ENCODE peak calls at places on chromosome 2, in seven cellular contexts. One of them, this sample, is unnamed.

GRCh38 chr2:159612255-159612901 is 4.0 kb downstream of the BAZ2B start:
- DNase-seq in AML-193: no peak
- DNase-seq in heart left ventricle: no peak
- DNase-seq in Calu3: no peak
- DNase-seq in B cell: no peak
- DNase-seq in activated naive CD4-positive, alpha-beta T cell: no peak
- DNase-seq in AG04450: no peak
- DNase-seq in this sample: no peak

GRCh38 chr2:217289909-217290283 is 430.0 kb upstream of the TNP1 start:
- DNase-seq in Calu3: no peak
- DNase-seq in AML-193: no peak
- DNase-seq in activated naive CD4-positive, alpha-beta T cell: no peak
- DNase-seq in heart left ventricle: no peak
- DNase-seq in B cell: no peak
- DNase-seq in AG04450: no peak
- DNase-seq in this sample: no peak

GRCh38 chr2:217142649-217143266 is 282.9 kb upstream of the TNP1 start:
- DNase-seq in B cell: no peak
- DNase-seq in heart left ventricle: no peak
- DNase-seq in AG04450: no peak
- DNase-seq in AML-193: peak
- DNase-seq in activated naive CD4-positive, alpha-beta T cell: no peak
- DNase-seq in Calu3: peak
- DNase-seq in this sample: no peak

GRCh38 chr2:219688560-219689445 is 61.4 kb downstream of the SLC4A3 start:
- DNase-seq in AML-193: no peak
- DNase-seq in activated naive CD4-positive, alpha-beta T cell: no peak
- DNase-seq in Calu3: peak
- DNase-seq in heart left ventricle: no peak
- DNase-seq in AG04450: no peak
- DNase-seq in B cell: no peak
- DNase-seq in this sample: peak

GRCh38 chr2:71888741-71889445 is 258.8 kb downstream of the CYP26B1 start:
- DNase-seq in Calu3: no peak
- DNase-seq in heart left ventricle: no peak
- DNase-seq in AML-193: no peak
- DNase-seq in activated naive CD4-positive, alpha-beta T cell: no peak
- DNase-seq in B cell: no peak
- DNase-seq in AG04450: no peak
- DNase-seq in this sample: no peak

GRCh38 chr2:54709341-54709809 is 14.1 kb upstream of the EML6 start:
- DNase-seq in B cell: peak
- DNase-seq in AG04450: no peak
- DNase-seq in Calu3: no peak
- DNase-seq in heart left ventricle: peak
- DNase-seq in activated naive CD4-positive, alpha-beta T cell: peak
- DNase-seq in AML-193: no peak
- DNase-seq in this sample: no peak

GRCh38 chr2:223084873-223085272 is 32.9 kb downstream of the KCNE4 start:
- DNase-seq in activated naive CD4-positive, alpha-beta T cell: no peak
- DNase-seq in AML-193: no peak
- DNase-seq in B cell: no peak
- DNase-seq in heart left ventricle: no peak
- DNase-seq in Calu3: no peak
- DNase-seq in AG04450: no peak
- DNase-seq in this sample: no peak

GRCh38 chr2:23118313-23118712 is 266.7 kb upstream of the KLHL29 start:
- DNase-seq in B cell: no peak
- DNase-seq in AG04450: no peak
- DNase-seq in activated naive CD4-positive, alpha-beta T cell: no peak
- DNase-seq in heart left ventricle: no peak
- DNase-seq in AML-193: no peak
- DNase-seq in Calu3: no peak
- DNase-seq in this sample: no peak

GRCh38 chr2:69917854-69918253 is 2.9 kb downstream of the MXD1 start:
- DNase-seq in B cell: no peak
- DNase-seq in AG04450: peak
- DNase-seq in Calu3: no peak
- DNase-seq in AML-193: peak
- DNase-seq in heart left ventricle: no peak
- DNase-seq in activated naive CD4-positive, alpha-beta T cell: no peak
- DNase-seq in this sample: no peak